ENCODE peak calls at places on chromosomes 1 and 21, in seven cellular contexts. Q is M059J; Z is H9; O is astrocyte of the spinal cord; U is naive thymus-derived CD8-positive, alpha-beta T cell; V is IMR-90; F is spleen. H is an unnamed sample.

GRCh38 chr1:148318123-148318899 is 164.8 kb downstream of the PPIAL4G start:
- DNase-seq in Q (no peak), Z (no peak), O (peak), U (peak), V (no peak), F (peak), H (peak)

GRCh38 chr1:225889743-225890142 is 797 bp upstream of the LEFTY1 start:
- DNase-seq in Q (no peak), Z (no peak), O (no peak), U (no peak), V (no peak), F (no peak), H (no peak)

GRCh38 chr1:155082301-155082940 is 3.8 kb downstream of the EFNA3 start:
- DNase-seq in Q (no peak), Z (no peak), O (no peak), U (no peak), V (no peak), F (peak), H (no peak)

GRCh38 chr1:89519779-89520358 is 4.8 kb upstream of the LRRC8B start:
- DNase-seq in Q (peak), Z (no peak), O (peak), U (peak), V (peak), F (no peak), H (peak)

GRCh38 chr1:160742428-160743127 is 3.5 kb downstream of the SLAMF7 start:
- DNase-seq in Q (no peak), Z (no peak), O (no peak), U (no peak), V (no peak), F (no peak), H (no peak)

GRCh38 chr21:39628380-39628779 is 15.6 kb downstream of the B3GALT5 start:
- DNase-seq in Q (peak), Z (no peak), O (no peak), U (no peak), V (no peak), F (no peak), H (no peak)

GRCh38 chr1:22591576-22591975 is 28.3 kb downstream of the EPHA8 start:
- DNase-seq in Q (no peak), Z (no peak), O (no peak), U (no peak), V (no peak), F (no peak), H (no peak)

GRCh38 chr1:24276791-24277190 is 42.4 kb upstream of the GRHL3 start:
- DNase-seq in Q (no peak), Z (no peak), O (no peak), U (no peak), V (peak), F (no peak), H (no peak)

GRCh38 chr1:241351841-241352240 is 5.2 kb downstream of the RGS7 start:
- DNase-seq in Q (no peak), Z (no peak), O (no peak), U (no peak), V (no peak), F (no peak), H (no peak)

GRCh38 chr1:241525026-241525425 is 5.5 kb upstream of the FH start:
- DNase-seq in Q (no peak), Z (no peak), O (no peak), U (no peak), V (no peak), F (no peak), H (no peak)

GRCh38 chr1:208237241-208237640 is 6.9 kb downstream of the PLXNA2 start:
- DNase-seq in Q (no peak), Z (no peak), O (peak), U (no peak), V (no peak), F (no peak), H (no peak)

GRCh38 chr1:77889240-77889637 is 815 bp downstream of the NEXN start:
- DNase-seq in Q (peak), Z (no peak), O (peak), U (no peak), V (peak), F (no peak), H (no peak)

GRCh38 chr1:85473390-85473789 is 8.4 kb upstream of the DDAH1 start:
- DNase-seq in Q (no peak), Z (no peak), O (no peak), U (no peak), V (peak), F (no peak), H (no peak)

GRCh38 chr1:11462224-11462923 is 16.6 kb upstream of the DISP3 start:
- DNase-seq in Q (no peak), Z (no peak), O (no peak), U (no peak), V (no peak), F (no peak), H (no peak)

GRCh38 chr1:228469413-228470162 is 17.6 kb upstream of the RNF187 start:
- DNase-seq in Q (no peak), Z (no peak), O (no peak), U (no peak), V (no peak), F (peak), H (no peak)

H was measured in GM12864.